ENCODE peak calls at places on chromosomes 6 and 20, in seven cellular contexts. X is CD8-positive, alpha-beta memory T cell; A is neuronal stem cell; W is cardiac muscle cell; S is CD4-positive, alpha-beta memory T cell; C is DND-41; Q is GM23338. D is an unnamed sample. For H3K4me1 and H3K36me3, the result is how much of the 10 kb centered on the place peaks cover.

GRCh38 chr20:33042430-33042829 is 11.0 kb downstream of the BPIFB6 start:
- DNase-seq in X (no peak), A (no peak), W (no peak), S (no peak), C (no peak), Q (no peak), D (no peak)

GRCh38 chr6:3848380-3848779 is 793 bp upstream of the FAM50B start:
- DNase-seq in X (no peak), A (peak), W (no peak), S (no peak), C (no peak), Q (peak), D (no peak)

GRCh38 chr6:23016701-23017100 is 447.3 kb downstream of the HDGFL1 start:
- DNase-seq in X (no peak), A (no peak), W (no peak), S (no peak), C (peak), Q (no peak), D (no peak)

GRCh38 chr6:101110814-101111213 is 229.7 kb upstream of the ASCC3 start:
- DNase-seq in X (no peak), A (no peak), W (no peak), S (no peak), C (no peak), Q (no peak), D (no peak)

GRCh38 chr6:88855521-88856152 is 107.8 kb downstream of the RNGTT start:
- DNase-seq in X (no peak), A (no peak), W (no peak), S (no peak), C (no peak), Q (no peak), D (no peak)

GRCh38 chr6:13761361-13762036 is 49.9 kb upstream of the RANBP9 start:
- DNase-seq in X (no peak), A (no peak), W (no peak), S (no peak), C (no peak), Q (no peak), D (no peak)

GRCh38 chr20:25629816-25630499 is 6.1 kb upstream of the NANP start:
- DNase-seq in X (no peak), A (no peak), W (no peak), S (no peak), C (no peak), Q (no peak), D (no peak)

GRCh38 chr20:51609251-51609650 is 66.7 kb upstream of the NFATC2 start:
- DNase-seq in X (no peak), A (no peak), W (no peak), S (no peak), C (no peak), Q (no peak), D (no peak)

GRCh38 chr6:27002447-27002846 is 245.1 kb upstream of the PRSS16 start:
- DNase-seq in X (no peak), A (no peak), W (no peak), S (no peak), C (no peak), Q (no peak), D (no peak)

GRCh38 chr20:62120990-62121775 is 1.1 kb upstream of the LSM14B start:
- DNase-seq in X (peak), A (no peak), W (no peak), S (no peak), C (no peak), Q (peak), D (peak)

GRCh38 chr20:19212524-19213502 is at the start of gene SLC24A3:
- DNase-seq in X (no peak), A (peak), W (peak), S (no peak), C (no peak), Q (peak), D (peak)

GRCh38 chr6:45727824-45728449 is 287.7 kb downstream of the CLIC5 start:
- DNase-seq in X (no peak), A (no peak), W (no peak), S (no peak), C (no peak), Q (no peak), D (no peak)

GRCh38 chr20:49846206-49846807 is 33.7 kb downstream of the SLC9A8 start:
- DNase-seq in X (peak), A (peak), W (peak), S (peak), C (peak), Q (peak), D (peak)

GRCh38 chr20:10541668-10542411 is 106.7 kb downstream of the SLX4IP start:
- DNase-seq in X (no peak), A (no peak), W (no peak), S (no peak), C (no peak), Q (no peak), D (no peak)

GRCh38 chr6:1179571-1180459 is 132.1 kb upstream of the FOXQ1 start:
- DNase-seq in X (no peak), A (no peak), W (no peak), S (no peak), C (no peak), Q (no peak), D (no peak)

GRCh38 chr20:44324343-44324742 is 12.5 kb upstream of the R3HDML start:
- DNase-seq in X (no peak), A (no peak), W (no peak), S (no peak), C (no peak), Q (peak), D (peak)

GRCh38 chr20:37886851-37887297 is 16.1 kb upstream of the VSTM2L start:
- DNase-seq in X (no peak), A (no peak), W (no peak), S (no peak), C (no peak), Q (no peak), D (no peak)

GRCh38 chr6:48733581-48733980 is 622.6 kb upstream of the PTCHD4 start:
- DNase-seq in X (no peak), A (no peak), W (no peak), S (no peak), C (no peak), Q (no peak), D (no peak)

GRCh38 chr6:143406673-143407072 is 43.8 kb downstream of the ADAT2 start:
- DNase-seq in X (no peak), A (no peak), W (no peak), S (no peak), C (no peak), Q (no peak), D (no peak)

GRCh38 chr6:2237001-2237400 is 8.4 kb downstream of the GMDS start:
- DNase-seq in X (no peak), A (no peak), W (no peak), S (no peak), C (no peak), Q (no peak), D (no peak)

GRCh38 chr6:159988983-159989454 is 20.1 kb downstream of the IGF2R start:
- DNase-seq in X (no peak), A (no peak), W (no peak), S (no peak), C (peak), Q (no peak), D (no peak)

GRCh38 chr20:33249456-33249855 is 13.7 kb downstream of the BPIFA1 start:
- DNase-seq in X (no peak), A (no peak), W (no peak), S (no peak), C (no peak), Q (no peak), D (no peak)

GRCh38 chr6:6730831-6731230 is 142.3 kb downstream of the LY86 start:
- DNase-seq in X (no peak), A (no peak), W (no peak), S (no peak), C (no peak), Q (no peak), D (no peak)

GRCh38 chr6:121531658-121532167 is 96.3 kb downstream of the GJA1 start:
- DNase-seq in X (no peak), A (no peak), W (no peak), S (no peak), C (no peak), Q (no peak), D (no peak)

GRCh38 chr6:11953641-11954040 is 58.5 kb upstream of the HIVEP1 start:
- DNase-seq in X (no peak), A (no peak), W (no peak), S (no peak), C (no peak), Q (no peak), D (no peak)

GRCh38 chr6:14910692-14911547 is 334.9 kb upstream of the JARID2 start:
- DNase-seq in X (no peak), A (no peak), W (no peak), S (peak), C (peak), Q (no peak), D (no peak)

GRCh38 chr6:10587694-10588392 is 66.7 kb downstream of the GCNT2 start:
- DNase-seq in X (no peak), A (no peak), W (peak), S (no peak), C (peak), Q (no peak), D (no peak)

GRCh38 chr20:23412026-23412425 is 9.3 kb downstream of the NAPB start:
- DNase-seq in X (no peak), A (no peak), W (peak), S (no peak), C (no peak), Q (no peak), D (no peak)

GRCh38 chr6:4805553-4806307 is 29.5 kb downstream of the CDYL start:
- DNase-seq in X (peak), A (peak), W (peak), S (no peak), C (peak), Q (peak), D (peak)

GRCh38 chr6:4397307-4397706 is 261.9 kb upstream of the ECI2 start:
- DNase-seq in X (no peak), A (no peak), W (no peak), S (no peak), C (no peak), Q (no peak), D (no peak)

GRCh38 chr6:7142228-7142801 is 34.6 kb downstream of the RREB1 start:
- DNase-seq in X (no peak), A (no peak), W (no peak), S (no peak), C (no peak), Q (no peak), D (no peak)

GRCh38 chr20:20267685-20268429 is 100.0 kb upstream of the INSM1 start:
- DNase-seq in X (no peak), A (no peak), W (no peak), S (no peak), C (no peak), Q (peak), D (no peak)
- H3K4me3 ChIP-seq in X (no peak), A (no peak), W (no peak), S (no peak), C (no peak), Q (no peak), D (no peak)

GRCh38 chr6:25992413-25993037 is 29.9 kb downstream of the TRIM38 start:
- DNase-seq in X (peak), A (peak), W (peak), S (peak), C (peak), Q (peak), D (peak)

GRCh38 chr6:25993038-25993684 is 30.6 kb downstream of the TRIM38 start:
- DNase-seq in X (no peak), A (no peak), W (no peak), S (no peak), C (peak), Q (no peak), D (no peak)

GRCh38 chr6:25995507-25995906 is 32.9 kb downstream of the TRIM38 start:
- DNase-seq in X (no peak), A (no peak), W (no peak), S (no peak), C (no peak), Q (no peak), D (no peak)

GRCh38 chr6:25990172-25990873 is 27.7 kb downstream of the TRIM38 start:
- DNase-seq in X (no peak), A (no peak), W (no peak), S (no peak), C (no peak), Q (no peak), D (no peak)

GRCh38 chr6:25991785-25992412 is 29.3 kb downstream of the TRIM38 start:
- DNase-seq in X (peak), A (peak), W (peak), S (no peak), C (peak), Q (peak), D (peak)
- H3K4me1 ChIP-seq in X (under half), A (under half), W (under half), S (under half), C (under half), Q (under half), D (under half)

GRCh38 chr6:75693534-75693933 is 55.5 kb upstream of the MYO6 start:
- DNase-seq in X (no peak), A (no peak), W (no peak), S (no peak), C (no peak), Q (no peak), D (no peak)
- H3K36me3 ChIP-seq in X (under half), A (half or more), W (under half), S (under half), C (half or more), Q (under half), D (under half)

GRCh38 chr6:132511836-132512230 is 1.1 kb downstream of the STX7 start:
- DNase-seq in X (no peak), A (no peak), W (no peak), S (no peak), C (no peak), Q (no peak), D (no peak)

GRCh38 chr6:132512342-132512637 is 626 bp downstream of the STX7 start:
- DNase-seq in X (no peak), A (no peak), W (no peak), S (no peak), C (no peak), Q (no peak), D (no peak)

GRCh38 chr6:132515386-132515785 is 2.5 kb upstream of the STX7 start:
- DNase-seq in X (no peak), A (no peak), W (no peak), S (no peak), C (no peak), Q (no peak), D (no peak)

GRCh38 chr6:132512638-132513632 is at the start of gene STX7:
- DNase-seq in X (peak), A (peak), W (peak), S (peak), C (peak), Q (peak), D (peak)

GRCh38 chr6:132513821-132514545 is 1.1 kb upstream of the STX7 start:
- DNase-seq in X (no peak), A (no peak), W (no peak), S (no peak), C (no peak), Q (no peak), D (no peak)
- H3K4me3 ChIP-seq in X (no peak), A (no peak), W (no peak), S (no peak), C (no peak), Q (peak), D (peak)

GRCh38 chr6:125808060-125808459 is 17.3 kb downstream of the NCOA7 start:
- DNase-seq in X (no peak), A (no peak), W (no peak), S (no peak), C (no peak), Q (peak), D (no peak)

GRCh38 chr6:125807293-125807692 is 16.5 kb downstream of the NCOA7 start:
- DNase-seq in X (no peak), A (no peak), W (no peak), S (no peak), C (no peak), Q (no peak), D (no peak)

GRCh38 chr6:125808591-125808990 is 17.8 kb downstream of the NCOA7 start:
- DNase-seq in X (no peak), A (no peak), W (no peak), S (no peak), C (no peak), Q (no peak), D (no peak)

GRCh38 chr6:125804264-125804663 is 13.5 kb downstream of the NCOA7 start:
- DNase-seq in X (no peak), A (no peak), W (no peak), S (peak), C (no peak), Q (no peak), D (no peak)

GRCh38 chr6:125806813-125807212 is 16.1 kb downstream of the NCOA7 start:
- DNase-seq in X (no peak), A (no peak), W (no peak), S (no peak), C (no peak), Q (no peak), D (no peak)
- H3K4me1 ChIP-seq in X (under half), A (under half), W (under half), S (half or more), C (under half), Q (under half), D (under half)

DNA sequence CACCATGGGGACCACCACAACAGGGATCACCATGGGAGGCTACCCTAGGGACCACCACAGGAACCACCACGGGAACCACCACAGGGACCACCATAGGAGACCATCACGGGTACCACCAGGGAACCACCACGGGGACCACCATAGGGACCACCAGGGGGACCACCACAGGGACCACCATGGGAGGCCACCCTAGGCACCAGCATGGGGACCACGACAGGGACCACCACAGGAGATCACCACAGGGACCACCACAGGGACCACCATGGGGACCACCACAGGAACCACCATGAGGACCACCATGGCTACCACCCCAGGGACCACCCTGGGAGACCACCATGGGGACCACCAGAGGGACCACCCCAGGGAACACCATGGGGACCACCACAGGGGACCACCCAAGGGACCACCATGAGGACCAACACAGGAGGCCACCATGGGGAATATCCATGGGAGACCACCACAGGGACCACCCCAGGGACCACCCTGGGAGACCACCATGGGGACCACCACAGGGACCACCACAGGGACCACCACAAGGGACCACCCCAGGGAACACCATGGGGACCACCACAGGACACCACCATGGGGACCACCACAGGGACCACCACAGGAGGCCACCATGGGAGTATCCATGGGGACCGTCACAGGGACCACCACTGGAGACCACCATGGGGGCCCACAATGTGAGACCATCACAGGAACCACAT is 67.6 kb upstream of the MPC1 start:
- DNase-seq in X (no peak), A (no peak), W (no peak), S (no peak), C (no peak), Q (no peak), D (no peak)
- H3K36me3 ChIP-seq in X (under half), A (half or more), W (under half), S (under half), C (under half), Q (under half), D (under half)

GRCh38 chr6:105278035-105278434 is 98.2 kb upstream of the POPDC3 start:
- DNase-seq in X (no peak), A (no peak), W (no peak), S (no peak), C (no peak), Q (no peak), D (no peak)

GRCh38 chr6:105276374-105276773 is 96.6 kb upstream of the POPDC3 start:
- DNase-seq in X (no peak), A (no peak), W (no peak), S (no peak), C (no peak), Q (no peak), D (no peak)

GRCh38 chr6:105278813-105279212 is 99.0 kb upstream of the POPDC3 start:
- DNase-seq in X (no peak), A (no peak), W (no peak), S (no peak), C (no peak), Q (no peak), D (no peak)

GRCh38 chr6:105280033-105280432 is 100.2 kb upstream of the POPDC3 start:
- DNase-seq in X (no peak), A (no peak), W (no peak), S (no peak), C (no peak), Q (no peak), D (no peak)

GRCh38 chr6:105279463-105279862 is 99.6 kb upstream of the POPDC3 start:
- DNase-seq in X (no peak), A (no peak), W (no peak), S (no peak), C (no peak), Q (no peak), D (no peak)
- H3K4me3 ChIP-seq in X (no peak), A (no peak), W (no peak), S (no peak), C (no peak), Q (no peak), D (no peak)

D was measured in colonic mucosa.